ENCODE peak calls at places on chromosomes 3 and 15, in ten cellular contexts. O, C, B, J, M, A, L, T, Z and R are unnamed samples.
A peak's percentile ranks its signal among the peaks of the same experiment; 100 is the strongest.

GRCh38 chr15:65212097-65212496 is 824 bp upstream of the CILP start:
- DNase-seq in A (peak; percentile 31), J (peak; percentile 74), M (peak; percentile 67), Z (peak; percentile 69), B (no peak), L (no peak), T (peak; percentile 48), C (no peak), O (peak; percentile 12), R (no peak)

GRCh38 chr3:38343797-38344594 is 2.6 kb upstream of the XYLB start:
- DNase-seq in B (peak; percentile 14), Z (no peak), J (no peak), A (no peak), O (no peak), C (no peak), T (no peak), M (no peak), L (no peak), R (no peak)

GRCh38 chr15:75067123-75067854 is 43.9 kb downstream of the PPCDC start:
- DNase-seq in C (no peak), M (no peak), J (no peak), B (peak; percentile 86), T (no peak), O (peak; percentile 39), A (peak; percentile 49), Z (no peak), L (no peak), R (no peak)

GRCh38 chr3:141379250-141379872 is 11.1 kb downstream of the ZBTB38 start:
- DNase-seq in O (peak; percentile 15), A (no peak), T (no peak), B (no peak), C (no peak), Z (no peak), J (peak; percentile 35), M (peak; percentile 59), L (no peak), R (no peak)

GRCh38 chr15:59166601-59167265 is 39.9 kb upstream of the LDHAL6B start:
- DNase-seq in J (no peak), A (no peak), L (no peak), C (no peak), M (no peak), T (no peak), Z (no peak), B (no peak), O (no peak), R (no peak)

GRCh38 chr3:180531303-180532278 is 70.4 kb upstream of the TTC14 start:
- DNase-seq in T (no peak), A (no peak), L (no peak), C (peak; percentile 44), B (no peak), O (no peak), M (no peak), Z (no peak), J (no peak), R (no peak)

GRCh38 chr15:39539973-39540558 is 40.8 kb upstream of the THBS1 start:
- DNase-seq in T (no peak), J (no peak), Z (no peak), B (no peak), A (no peak), O (no peak), M (no peak), C (no peak), L (no peak), R (no peak)

GRCh38 chr3:78632925-78633324 is 1134.9 kb downstream of the ROBO1 start:
- DNase-seq in Z (no peak), J (no peak), C (no peak), T (no peak), L (no peak), M (no peak), A (no peak), B (no peak), O (no peak), R (no peak)

GRCh38 chr15:100968043-100968966 is 49.1 kb downstream of the LRRK1 start:
- DNase-seq in O (no peak), B (peak; percentile 59), A (no peak), Z (no peak), C (no peak), L (no peak), J (no peak), T (no peak), M (no peak), R (no peak)

GRCh38 chr3:76669305-76669704 is 370.6 kb upstream of the ROBO2 start:
- DNase-seq in T (no peak), O (no peak), B (no peak), L (no peak), Z (no peak), A (no peak), C (no peak), J (no peak), M (no peak), R (no peak)

GRCh38 chr3:37287776-37288175 is 113.4 kb upstream of the LRRFIP2 start:
- DNase-seq in A (no peak), Z (no peak), J (no peak), T (no peak), L (no peak), C (no peak), B (peak; percentile 21), M (no peak), O (no peak), R (no peak)

GRCh38 chr3:59192473-59192872 is 142.6 kb upstream of the CFAP20DC start:
- DNase-seq in L (no peak), Z (no peak), M (no peak), O (no peak), C (no peak), A (no peak), J (no peak), T (no peak), B (peak; percentile 60), R (no peak)

GRCh38 chr3:22901684-22902083 is 301.4 kb upstream of the UBE2E2 start:
- DNase-seq in C (no peak), M (no peak), O (no peak), B (no peak), J (no peak), L (no peak), A (no peak), Z (no peak), T (no peak), R (no peak)

GRCh38 chr3:188900421-188900941 is 271.3 kb upstream of the TPRG1 start:
- DNase-seq in T (peak; percentile 8), J (no peak), M (no peak), Z (no peak), A (no peak), B (peak; percentile 91), C (no peak), O (no peak), L (no peak), R (no peak)

GRCh38 chr3:165835431-165835830 is 1.8 kb downstream of the BCHE start:
- DNase-seq in C (no peak), A (no peak), B (no peak), O (no peak), J (no peak), M (no peak), L (no peak), T (no peak), Z (no peak), R (no peak)

GRCh38 chr3:172201990-172202318 is 162.6 kb downstream of the FNDC3B start:
- DNase-seq in A (no peak), J (no peak), L (no peak), O (no peak), Z (no peak), T (no peak), M (no peak), B (peak; percentile 84), C (no peak), R (no peak)

GRCh38 chr15:51342249-51342999 is 969 bp downstream of the GLDN start:
- DNase-seq in C (no peak), M (no peak), O (no peak), A (no peak), B (no peak), J (no peak), L (no peak), T (no peak), Z (no peak), R (no peak)

GRCh38 chr15:65196637-65197336 is 11.6 kb upstream of the CLPX start:
- DNase-seq in L (no peak), C (no peak), A (no peak), J (no peak), O (no peak), Z (no peak), B (no peak), M (no peak), T (no peak), R (no peak)

GRCh38 chr3:124821356-124821755 is 65.8 kb downstream of the ITGB5 start:
- DNase-seq in A (no peak), T (no peak), O (no peak), M (no peak), J (no peak), C (no peak), B (no peak), Z (no peak), L (no peak), R (no peak)
- TF ChIP-seq CTCF in A (no peak), T (no peak), O (no peak), M (no peak), J (no peak), C (no peak), B (no peak), Z (no peak), L (no peak), R (no peak)

GRCh38 chr3:121958801-121959200 is 63.2 kb downstream of the ILDR1 start:
- DNase-seq in T (no peak), C (no peak), L (no peak), M (no peak), Z (no peak), J (no peak), A (no peak), O (no peak), B (no peak), R (no peak)
- TF ChIP-seq CTCF in T (no peak), C (no peak), L (no peak), M (no peak), Z (no peak), J (no peak), A (no peak), O (no peak), B (no peak), R (no peak)

DNA sequence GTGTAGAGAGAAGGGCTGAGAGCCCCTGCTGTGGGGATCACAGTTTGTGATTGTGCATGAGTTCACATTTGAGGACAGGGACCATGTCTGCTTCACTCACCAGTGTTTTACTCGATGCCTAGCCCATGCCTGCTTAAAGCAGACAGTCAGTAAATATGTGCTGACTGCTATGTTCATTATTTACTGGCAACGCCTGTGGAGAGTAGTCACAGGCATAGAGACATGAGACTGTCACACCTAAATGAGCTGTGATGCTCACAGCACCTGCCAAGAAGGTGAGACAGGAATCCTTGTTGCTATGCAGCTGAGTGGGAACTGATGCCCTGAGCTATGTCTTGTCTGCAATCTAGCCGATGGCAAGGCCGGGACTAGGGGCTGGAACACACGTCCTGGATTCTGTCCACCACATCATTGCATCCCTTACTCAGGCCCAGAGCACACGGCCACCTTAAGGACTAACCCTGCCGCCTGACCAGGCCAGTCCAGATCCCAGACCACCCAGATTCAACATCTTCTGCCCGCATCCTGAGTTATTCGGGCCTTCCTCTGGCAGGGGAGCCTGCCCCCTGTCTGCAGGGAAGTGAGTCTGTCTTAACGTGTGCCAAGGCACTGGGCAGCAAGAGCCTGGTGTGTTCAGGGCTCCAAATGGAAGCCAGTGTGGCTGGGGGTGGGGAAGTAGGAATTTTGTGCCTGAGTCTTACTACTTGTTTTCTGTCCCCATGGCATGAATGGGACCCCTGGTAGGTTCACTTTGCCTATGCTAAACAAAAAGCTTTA is 44.8 kb downstream of the FGD5 start:
- DNase-seq in Z (peak; percentile 51), A (no peak), L (no peak), B (no peak), O (no peak), M (no peak), T (no peak), J (no peak), C (no peak), R (no peak)
- TF ChIP-seq CTCF in Z (peak; percentile 69), A (peak; percentile 17), L (no peak), B (peak; percentile 30), O (no peak), M (peak; percentile 56), T (no peak), J (no peak), C (peak; percentile 19), R (no peak)

GRCh38 chr3:98329392-98330124 is 24.1 kb upstream of the OR5K4 start:
- DNase-seq in Z (peak; percentile 73), B (peak; percentile 53), T (peak; percentile 11), C (no peak), J (peak; percentile 35), M (peak; percentile 56), L (no peak), A (peak; percentile 46), O (peak; percentile 37), R (peak; percentile 45)
- TF ChIP-seq CTCF in Z (peak; percentile 82), B (peak; percentile 81), T (peak; percentile 84), C (peak; percentile 59), J (peak; percentile 74), M (peak; percentile 90), L (peak; percentile 55), A (peak; percentile 47), O (peak; percentile 66), R (peak; percentile 68)